ENCODE peak calls at places on chromosomes 3 and 15, in eight cellular contexts. M, W, G, F, A, C, R and N are unnamed samples.

GRCh38 chr3:179421500-179421899 is 29.8 kb downstream of the GNB4 start:
- DNase-seq in M (no peak), W (peak), G (peak), F (peak), A (no peak), C (peak), R (peak), N (peak)

GRCh38 chr3:53132347-53132746 is 2.1 kb upstream of the RFT1 start:
- DNase-seq in M (no peak), W (peak), G (no peak), F (no peak), A (no peak), C (no peak), R (no peak), N (no peak)

GRCh38 chr15:79028411-79028964 is 62.1 kb downstream of the RASGRF1 start:
- DNase-seq in M (peak), W (peak), G (peak), F (peak), A (no peak), C (peak), R (peak), N (no peak)

GRCh38 chr15:74220475-74221248 is 15.5 kb upstream of the CCDC33 start:
- DNase-seq in M (no peak), W (no peak), G (no peak), F (no peak), A (no peak), C (no peak), R (no peak), N (no peak)

GRCh38 chr3:156183396-156183795 is 63.0 kb downstream of the KCNAB1 start:
- DNase-seq in M (no peak), W (no peak), G (no peak), F (no peak), A (no peak), C (no peak), R (no peak), N (no peak)

GRCh38 chr15:85380860-85381535 is 595 bp downstream of the AKAP13 start:
- DNase-seq in M (peak), W (peak), G (peak), F (no peak), A (no peak), C (peak), R (no peak), N (peak)

GRCh38 chr3:30453364-30454039 is 152.9 kb upstream of the TGFBR2 start:
- DNase-seq in M (no peak), W (no peak), G (no peak), F (peak), A (no peak), C (no peak), R (no peak), N (no peak)

GRCh38 chr3:134937256-134938023 is 142.4 kb downstream of the EPHB1 start:
- DNase-seq in M (no peak), W (peak), G (peak), F (no peak), A (no peak), C (peak), R (no peak), N (no peak)

GRCh38 chr15:40506964-40507571 is 36.3 kb downstream of the CHST14 start:
- DNase-seq in M (peak), W (peak), G (peak), F (peak), A (no peak), C (peak), R (peak), N (peak)

GRCh38 chr3:78285032-78285728 is 1245.3 kb downstream of the ROBO2 start:
- DNase-seq in M (no peak), W (no peak), G (peak), F (no peak), A (no peak), C (peak), R (no peak), N (no peak)

GRCh38 chr3:141365206-141365605 is 3.1 kb upstream of the ZBTB38 start:
- DNase-seq in M (no peak), W (no peak), G (no peak), F (no peak), A (no peak), C (no peak), R (no peak), N (no peak)

GRCh38 chr3:177035678-177036077 is 161.6 kb downstream of the TBL1XR1 start:
- DNase-seq in M (no peak), W (no peak), G (no peak), F (no peak), A (no peak), C (no peak), R (no peak), N (no peak)

GRCh38 chr15:48887144-48887543 is 9.2 kb downstream of the EID1 start:
- DNase-seq in M (no peak), W (no peak), G (no peak), F (no peak), A (no peak), C (no peak), R (peak), N (no peak)

GRCh38 chr3:183082355-183082915 is 16.9 kb downstream of the MCCC1 start:
- DNase-seq in M (no peak), W (no peak), G (no peak), F (no peak), A (no peak), C (no peak), R (no peak), N (no peak)

GRCh38 chr15:67914537-67915373 is 74.9 kb upstream of the RNU6-1 start:
- DNase-seq in M (peak), W (peak), G (peak), F (peak), A (no peak), C (peak), R (no peak), N (no peak)

GRCh38 chr3:77081240-77081661 is 41.4 kb downstream of the ROBO2 start:
- DNase-seq in M (no peak), W (peak), G (no peak), F (peak), A (peak), C (no peak), R (peak), N (no peak)

GRCh38 chr3:112582242-112582874 is 20.5 kb downstream of the SLC35A5 start:
- DNase-seq in M (no peak), W (peak), G (peak), F (peak), A (no peak), C (peak), R (peak), N (no peak)

GRCh38 chr15:91100561-91101355 is 701 bp downstream of the SV2B start:
- DNase-seq in M (no peak), W (no peak), G (peak), F (peak), A (no peak), C (peak), R (no peak), N (peak)
- H3K27ac ChIP-seq in M (no peak), W (no peak), G (no peak), F (no peak), A (no peak), C (no peak), R (no peak), N (no peak)

DNA sequence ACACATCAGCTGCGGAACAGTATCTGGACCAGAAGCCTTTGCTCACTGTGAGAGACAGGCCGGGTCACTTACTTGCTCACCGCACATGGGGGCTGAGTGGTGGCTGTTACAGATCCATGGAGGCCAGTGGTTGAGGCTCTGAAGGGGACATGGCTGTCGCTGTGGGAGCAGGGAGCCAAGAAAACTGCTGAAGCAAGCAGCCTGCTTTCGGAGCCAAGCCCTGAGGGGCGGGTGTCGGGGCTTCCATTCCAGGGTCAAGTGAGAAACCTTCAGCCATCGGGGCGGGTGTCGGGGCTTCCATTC is 42.3 kb upstream of the ADAMTS17 start:
- DNase-seq in M (no peak), W (no peak), G (no peak), F (no peak), A (no peak), C (no peak), R (no peak), N (no peak)
- H3K4me2 ChIP-seq in M (no peak), W (no peak), G (no peak), F (no peak), A (no peak), C (no peak), R (no peak), N (no peak)

GRCh38 chr3:154243353-154243752 is 80.9 kb downstream of the DHX36 start:
- DNase-seq in M (no peak), W (no peak), G (no peak), F (peak), A (no peak), C (no peak), R (peak), N (peak)
- H3K27ac ChIP-seq in M (no peak), W (no peak), G (peak), F (peak), A (no peak), C (no peak), R (peak), N (no peak)

GRCh38 chr3:195762611-195763247 is 42.0 kb downstream of the MUC20 start:
- DNase-seq in M (no peak), W (no peak), G (no peak), F (no peak), A (no peak), C (no peak), R (no peak), N (peak)

GRCh38 chr3:195763248-195763830 is 42.6 kb downstream of the MUC20 start:
- DNase-seq in M (no peak), W (no peak), G (no peak), F (no peak), A (no peak), C (no peak), R (no peak), N (peak)

GRCh38 chr3:195762249-195762585 is 41.4 kb downstream of the MUC20 start:
- DNase-seq in M (no peak), W (no peak), G (no peak), F (no peak), A (no peak), C (no peak), R (no peak), N (peak)

GRCh38 chr3:195764961-195765706 is 44.4 kb downstream of the MUC20 start:
- DNase-seq in M (no peak), W (no peak), G (no peak), F (no peak), A (no peak), C (no peak), R (no peak), N (peak)

GRCh38 chr3:195763843-195764825 is 43.4 kb downstream of the MUC20 start:
- DNase-seq in M (no peak), W (no peak), G (no peak), F (no peak), A (no peak), C (no peak), R (no peak), N (peak)
- H3K4me2 ChIP-seq in M (no peak), W (no peak), G (no peak), F (no peak), A (no peak), C (no peak), R (no peak), N (no peak)

GRCh38 chr15:91021516-91022074 is 799 bp downstream of the VPS33B start:
- DNase-seq in M (no peak), W (no peak), G (no peak), F (no peak), A (peak), C (no peak), R (peak), N (no peak)

GRCh38 chr15:91022075-91022831 is at the start of gene VPS33B:
- DNase-seq in M (peak), W (peak), G (peak), F (peak), A (peak), C (peak), R (peak), N (peak)

GRCh38 chr15:91018178-91018577 is 4.2 kb downstream of the VPS33B start:
- DNase-seq in M (no peak), W (no peak), G (no peak), F (no peak), A (no peak), C (no peak), R (no peak), N (no peak)

GRCh38 chr15:91022832-91023129 is 387 bp upstream of the VPS33B start:
- DNase-seq in M (no peak), W (no peak), G (no peak), F (no peak), A (no peak), C (no peak), R (no peak), N (no peak)

GRCh38 chr15:91017716-91018115 is 4.7 kb downstream of the VPS33B start:
- DNase-seq in M (no peak), W (no peak), G (no peak), F (no peak), A (no peak), C (no peak), R (no peak), N (no peak)
- H3K27ac ChIP-seq in M (no peak), W (no peak), G (no peak), F (no peak), A (no peak), C (no peak), R (no peak), N (no peak)

DNA sequence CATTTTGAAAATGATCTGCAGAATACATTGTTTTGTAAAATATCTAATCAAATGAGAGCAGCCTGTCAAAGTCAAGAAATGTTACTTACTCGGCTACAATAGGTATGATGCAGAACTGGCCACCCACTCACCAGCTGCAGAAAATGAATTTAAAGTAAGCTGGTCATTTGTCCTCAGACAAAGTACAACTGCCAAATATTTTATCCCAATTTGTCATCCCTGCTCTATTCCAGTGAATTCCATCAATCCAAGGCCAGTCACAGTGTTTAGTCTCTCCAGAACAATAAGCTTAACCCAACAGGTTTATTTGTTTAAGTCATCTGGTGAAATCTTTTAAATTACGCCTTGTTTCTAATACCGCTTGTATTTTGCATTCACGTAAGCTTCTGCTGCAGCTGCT is 46.6 kb upstream of the TCF12 start:
- DNase-seq in M (no peak), W (no peak), G (no peak), F (no peak), A (no peak), C (no peak), R (no peak), N (no peak)
- H3K4me2 ChIP-seq in M (peak), W (no peak), G (no peak), F (peak), A (no peak), C (no peak), R (no peak), N (no peak)